ENCODE peak calls at places on chromosomes 6 and 20, in four cellular contexts. R, V, E and Y are unnamed samples.

GRCh38 chr20:56735087-56735642 is 106.1 kb downstream of the TFAP2C start:
- ATAC-seq in V (no peak), E (no peak), R (no peak), Y (no peak)

GRCh38 chr6:105359419-105360366 is 43.2 kb downstream of the PREP start:
- ATAC-seq in V (peak; percentile 66), R (peak; percentile 27), E (no peak), Y (no peak)

GRCh38 chr6:62391358-62391757 is 105.3 kb upstream of the KHDRBS2 start:
- ATAC-seq in E (peak; percentile 27), R (no peak), V (no peak), Y (no peak)

GRCh38 chr20:1280421-1281102 is 14.5 kb downstream of the SNPH start:
- ATAC-seq in E (no peak), V (no peak), R (no peak), Y (no peak)

GRCh38 chr6:87172292-87172691 is 16.9 kb downstream of the ZNF292 start:
- ATAC-seq in E (peak; percentile 15), R (no peak), V (no peak), Y (no peak)

GRCh38 chr6:2044192-2044591 is 201.2 kb downstream of the GMDS start:
- ATAC-seq in R (no peak), V (no peak), E (no peak), Y (no peak)

GRCh38 chr6:2854394-2854982 is 12.8 kb upstream of the SERPINB1 start:
- ATAC-seq in V (no peak), R (no peak), E (peak; percentile 1), Y (peak; percentile 20)

GRCh38 chr6:122673345-122673961 is 63.2 kb downstream of the PKIB start:
- ATAC-seq in E (peak; percentile 86), R (no peak), V (no peak), Y (no peak)

GRCh38 chr6:152244998-152245630 is 392.0 kb downstream of the SYNE1 start:
- ATAC-seq in E (no peak), V (no peak), R (no peak), Y (no peak)

GRCh38 chr20:53387983-53388675 is 205.5 kb downstream of the ZNF217 start:
- ATAC-seq in E (no peak), R (no peak), V (no peak), Y (no peak)

GRCh38 chr20:4546786-4547185 is 174.9 kb upstream of the PRND start:
- ATAC-seq in E (no peak), R (peak; percentile 93), V (no peak), Y (no peak)

GRCh38 chr20:59850018-59850641 is 83.3 kb downstream of the SYCP2 start:
- ATAC-seq in R (peak; percentile 78), E (peak; percentile 67), V (peak; percentile 72), Y (no peak)

GRCh38 chr6:5866547-5867051 is 140.1 kb downstream of the NRN1 start:
- ATAC-seq in R (no peak), V (no peak), E (peak; percentile 52), Y (no peak)

GRCh38 chr6:53766930-53767329 is 27.9 kb upstream of the LRRC1 start:
- ATAC-seq in V (no peak), R (no peak), E (no peak), Y (no peak)

GRCh38 chr6:124310139-124310538 is 506.5 kb downstream of the NKAIN2 start:
- ATAC-seq in V (no peak), R (no peak), E (no peak), Y (no peak)

GRCh38 chr6:138404666-138405337 is 779 bp downstream of the HEBP2 start:
- ATAC-seq in V (peak; percentile 21), R (peak; percentile 5), E (peak; percentile 27), Y (peak; percentile 14)

GRCh38 chr6:138401960-138402832 is 1.8 kb upstream of the HEBP2 start:
- ATAC-seq in R (no peak), E (no peak), V (no peak), Y (no peak)

GRCh38 chr6:138402833-138403187 is 1.2 kb upstream of the HEBP2 start:
- ATAC-seq in R (no peak), E (no peak), V (no peak), Y (no peak)

GRCh38 chr6:138403324-138403800 is 661 bp upstream of the HEBP2 start:
- ATAC-seq in E (peak; percentile 48), R (peak; percentile 0), V (peak; percentile 53), Y (peak; percentile 7)

GRCh38 chr6:138403801-138404665 is at the start of gene HEBP2:
- ATAC-seq in E (peak; percentile 91), R (peak; percentile 93), V (peak; percentile 95), Y (peak; percentile 96)
- TF ChIP-seq POLR2AphosphoS5 in E (peak; percentile 15), R (peak; percentile 86), V (peak; percentile 62), Y (peak; percentile 76)

DNA sequence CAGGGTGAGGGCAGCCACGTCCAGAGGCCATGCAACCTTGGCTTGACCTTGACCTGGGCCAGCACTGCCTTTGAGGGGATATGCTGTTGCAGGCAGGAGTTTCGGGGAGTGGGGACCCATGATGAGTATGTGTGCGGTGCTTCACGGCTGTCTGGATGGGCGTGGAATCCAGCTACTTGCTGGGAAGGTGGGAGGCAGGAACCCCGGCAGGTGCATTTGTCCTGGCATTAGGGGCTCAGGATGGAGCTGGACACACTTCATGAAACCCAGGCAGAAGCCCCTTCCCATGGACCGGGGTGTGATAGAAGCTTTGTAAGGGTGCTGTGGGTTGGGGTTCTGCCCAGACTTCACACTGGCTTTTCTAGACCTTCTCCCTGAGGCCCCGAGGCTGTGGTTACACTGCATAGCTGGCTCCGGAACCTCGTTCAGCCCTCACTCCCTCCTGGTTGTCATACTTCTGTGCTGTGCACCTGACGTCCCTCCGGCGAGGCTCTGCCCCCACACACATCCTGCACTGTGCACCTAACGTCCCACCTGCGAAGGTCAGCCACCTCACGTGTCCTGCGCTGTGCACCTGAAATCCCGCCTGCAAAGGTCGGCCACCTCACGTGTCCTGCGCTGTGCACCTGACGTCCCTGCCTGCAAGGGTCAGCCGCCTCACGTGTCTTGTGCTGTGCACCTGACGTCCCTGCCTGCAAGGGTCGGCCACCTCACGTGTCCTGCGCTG is 110.8 kb upstream of the FRMD1 start:
- ATAC-seq in R (no peak), V (no peak), E (no peak), Y (no peak)
- H3K9me3 ChIP-seq in R (no peaks in the 10 kb centered on the region), V (no peaks in the 10 kb centered on the region), E (no peaks in the 10 kb centered on the region), Y (no peaks in the 10 kb centered on the region)

GRCh38 chr6:13397359-13398080 is 69.2 kb upstream of the TBC1D7 start:
- ATAC-seq in V (peak; percentile 20), R (peak; percentile 50), E (peak; percentile 88), Y (no peak)

GRCh38 chr6:13398421-13398994 is 70.2 kb upstream of the TBC1D7 start:
- ATAC-seq in R (no peak), E (no peak), V (no peak), Y (no peak)

GRCh38 chr6:13398081-13398406 is 69.7 kb upstream of the TBC1D7 start:
- ATAC-seq in R (peak; percentile 34), E (peak; percentile 14), V (no peak), Y (no peak)

GRCh38 chr6:13396241-13396792 is 68.0 kb upstream of the TBC1D7 start:
- ATAC-seq in R (no peak), V (no peak), E (peak; percentile 2), Y (no peak)

GRCh38 chr6:13395272-13396237 is 67.2 kb upstream of the TBC1D7 start:
- ATAC-seq in R (no peak), E (peak; percentile 65), V (peak; percentile 95), Y (peak; percentile 56)
- TF ChIP-seq POLR2A in R (no peak), E (no peak), V (no peak), Y (no peak)

GRCh38 chr6:32109114-32109764 is at the start of gene TNXB:
- ATAC-seq in V (peak; percentile 64), E (no peak), R (peak; percentile 5), Y (peak; percentile 9)
- TF ChIP-seq POLR2AphosphoS5 in V (no peak), E (no peak), R (peak; percentile 13), Y (peak; percentile 51)

GRCh38 chr6:22380236-22380635 is 83.4 kb upstream of the PRL start:
- ATAC-seq in E (peak; percentile 68), V (no peak), R (no peak), Y (no peak)
- H3K9me3 ChIP-seq in E (no peaks in the 10 kb centered on the region), V (no peaks in the 10 kb centered on the region), R (no peaks in the 10 kb centered on the region), Y (no peaks in the 10 kb centered on the region)

GRCh38 chr6:132817554-132818403 is 3.4 kb downstream of the RPS12 start:
- ATAC-seq in R (no peak), E (no peak), V (no peak), Y (no peak)
- TF ChIP-seq POLR2A in R (no peak), E (peak; percentile 33), V (peak; percentile 40), Y (no peak)